ENCODE peak calls at places on chromosomes 1 and 21, in six cellular contexts. C, F, Z, H, J and X are unnamed samples.

GRCh38 chr1:1858382-1859086 is 32.4 kb downstream of the GNB1 start:
- DNase-seq in C (no peak), F (no peak), Z (peak), H (peak), J (peak), X (no peak)

GRCh38 chr1:226629896-226630550 is 81.5 kb downstream of the STUM start:
- DNase-seq in C (no peak), F (no peak), Z (no peak), H (no peak), J (no peak), X (no peak)

GRCh38 chr1:94804442-94804837 is 15.7 kb upstream of the SLC44A3 start:
- DNase-seq in C (no peak), F (no peak), Z (no peak), H (no peak), J (no peak), X (no peak)

GRCh38 chr1:16128338-16128741 is 27.5 kb downstream of the EPHA2 start:
- DNase-seq in C (no peak), F (no peak), Z (no peak), H (no peak), J (no peak), X (no peak)

GRCh38 chr1:230270940-230271325 is 155.2 kb downstream of the PGBD5 start:
- DNase-seq in C (no peak), F (no peak), Z (no peak), H (no peak), J (peak), X (no peak)

GRCh38 chr1:28756846-28757245 is 20.1 kb downstream of the YTHDF2 start:
- DNase-seq in C (no peak), F (no peak), Z (no peak), H (no peak), J (no peak), X (no peak)

GRCh38 chr1:54819195-54819536 is 18.0 kb upstream of the TTC22 start:
- DNase-seq in C (no peak), F (no peak), Z (no peak), H (no peak), J (no peak), X (no peak)

GRCh38 chr21:45371649-45372048 is 33.3 kb upstream of the COL18A1 start:
- DNase-seq in C (no peak), F (no peak), Z (no peak), H (no peak), J (no peak), X (no peak)

GRCh38 chr1:31753623-31754349 is 10.4 kb downstream of the ADGRB2 start:
- DNase-seq in C (no peak), F (no peak), Z (no peak), H (no peak), J (peak), X (no peak)

GRCh38 chr1:74953622-74954021 is 180.6 kb upstream of the LHX8 start:
- DNase-seq in C (no peak), F (no peak), Z (no peak), H (no peak), J (no peak), X (no peak)

GRCh38 chr1:214518387-214518786 is 33.0 kb downstream of the PTPN14 start:
- DNase-seq in C (no peak), F (no peak), Z (no peak), H (no peak), J (no peak), X (no peak)

GRCh38 chr1:12422488-12422887 is 192.7 kb downstream of the VPS13D start:
- DNase-seq in C (no peak), F (no peak), Z (peak), H (no peak), J (no peak), X (no peak)

GRCh38 chr1:7470904-7471638 is 300.0 kb upstream of the VAMP3 start:
- DNase-seq in C (peak), F (no peak), Z (peak), H (no peak), J (peak), X (no peak)

GRCh38 chr1:77175230-77175844 is 43.9 kb downstream of the PIGK start:
- DNase-seq in C (no peak), F (no peak), Z (peak), H (no peak), J (no peak), X (peak)

GRCh38 chr1:54227091-54227602 is 27.2 kb downstream of the MRPL37 start:
- DNase-seq in C (no peak), F (no peak), Z (no peak), H (peak), J (peak), X (peak)

GRCh38 chr1:236619398-236619797 is 15.1 kb upstream of the HEATR1 start:
- DNase-seq in C (no peak), F (no peak), Z (no peak), H (no peak), J (no peak), X (no peak)

GRCh38 chr1:47677241-47677940 is 239.5 kb downstream of the FOXD2 start:
- DNase-seq in C (no peak), F (no peak), Z (no peak), H (no peak), J (no peak), X (no peak)

GRCh38 chr1:114108741-114109255 is 44.9 kb downstream of the SYT6 start:
- DNase-seq in C (peak), F (no peak), Z (no peak), H (no peak), J (peak), X (no peak)

GRCh38 chr1:170366980-170367379 is 165.0 kb upstream of the GORAB start:
- DNase-seq in C (no peak), F (no peak), Z (no peak), H (no peak), J (no peak), X (no peak)

DNA sequence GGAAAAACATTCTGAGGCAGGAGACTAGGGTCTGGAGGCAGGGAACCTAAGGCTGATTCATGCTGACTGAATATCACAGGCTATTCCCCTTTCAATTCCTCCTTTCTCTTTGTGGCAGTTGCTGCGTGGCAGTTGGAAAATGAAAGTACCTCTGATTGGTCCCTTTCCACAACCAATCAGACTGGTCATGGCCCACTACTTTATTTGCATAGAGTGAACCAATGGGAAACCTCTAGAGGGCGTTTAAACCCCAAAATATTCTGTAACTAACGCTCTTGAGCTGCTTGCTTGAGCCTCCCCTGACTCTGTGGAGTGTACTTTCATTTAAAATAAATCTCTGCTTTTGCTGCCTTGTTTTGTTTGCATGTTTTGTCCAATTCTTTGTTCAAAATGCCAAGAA is 27.7 kb upstream of the VN1R5 start:
- DNase-seq in C (no peak), F (no peak), Z (peak), H (no peak), J (no peak), X (no peak)
- TF ChIP-seq CTCF in C (no peak), F (no peak), Z (peak), H (peak), J (no peak), X (no peak)

GRCh38 chr1:184836081-184836480 is 81.4 kb upstream of the EDEM3 start:
- DNase-seq in C (no peak), F (no peak), Z (no peak), H (no peak), J (no peak), X (no peak)

GRCh38 chr1:184838374-184838995 is 83.8 kb upstream of the EDEM3 start:
- DNase-seq in C (no peak), F (no peak), Z (no peak), H (no peak), J (peak), X (peak)

GRCh38 chr1:184832517-184832916 is 77.9 kb upstream of the EDEM3 start:
- DNase-seq in C (no peak), F (no peak), Z (no peak), H (no peak), J (no peak), X (no peak)

GRCh38 chr1:184840596-184840995 is 85.9 kb upstream of the EDEM3 start:
- DNase-seq in C (no peak), F (no peak), Z (no peak), H (no peak), J (no peak), X (no peak)

GRCh38 chr1:184836934-184837698 is 82.5 kb upstream of the EDEM3 start:
- DNase-seq in C (no peak), F (no peak), Z (no peak), H (no peak), J (no peak), X (no peak)
- TF ChIP-seq GABPA in C (no peak), F (no peak), Z (no peak), H (no peak), J (no peak), X (no peak)

GRCh38 chr1:76137746-76138145 is 63.2 kb downstream of the ST6GALNAC3 start:
- DNase-seq in C (no peak), F (no peak), Z (no peak), H (no peak), J (no peak), X (no peak)

GRCh38 chr1:76138217-76138616 is 63.7 kb downstream of the ST6GALNAC3 start:
- DNase-seq in C (no peak), F (no peak), Z (no peak), H (no peak), J (no peak), X (no peak)

GRCh38 chr1:76141898-76142297 is 67.4 kb downstream of the ST6GALNAC3 start:
- DNase-seq in C (no peak), F (no peak), Z (no peak), H (no peak), J (no peak), X (no peak)

GRCh38 chr1:76142771-76143540 is 68.4 kb downstream of the ST6GALNAC3 start:
- DNase-seq in C (no peak), F (no peak), Z (no peak), H (no peak), J (no peak), X (no peak)

DNA sequence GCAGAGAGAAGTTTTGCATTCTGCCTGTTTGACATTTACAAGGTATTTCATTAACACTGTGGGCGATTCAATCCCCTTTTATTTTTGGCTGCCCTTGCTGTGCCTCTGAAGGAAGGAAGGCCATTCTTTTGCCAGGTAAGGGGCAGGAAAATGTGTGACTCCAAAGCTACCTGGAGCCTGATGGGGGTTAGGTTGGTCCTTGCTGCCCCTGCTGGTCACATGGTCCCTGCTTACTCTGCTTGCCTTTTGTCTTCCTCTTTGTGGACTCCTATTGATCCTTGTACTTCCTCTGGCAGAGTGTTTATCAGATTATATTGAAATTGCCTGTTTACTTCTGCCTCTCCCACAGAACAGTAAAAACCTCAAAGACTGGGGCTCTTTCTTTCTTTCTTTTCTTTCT is 65.7 kb downstream of the ST6GALNAC3 start:
- DNase-seq in C (no peak), F (no peak), Z (no peak), H (no peak), J (no peak), X (no peak)
- TF ChIP-seq CTCF in C (no peak), F (peak), Z (no peak), H (peak), J (peak), X (no peak)

DNA sequence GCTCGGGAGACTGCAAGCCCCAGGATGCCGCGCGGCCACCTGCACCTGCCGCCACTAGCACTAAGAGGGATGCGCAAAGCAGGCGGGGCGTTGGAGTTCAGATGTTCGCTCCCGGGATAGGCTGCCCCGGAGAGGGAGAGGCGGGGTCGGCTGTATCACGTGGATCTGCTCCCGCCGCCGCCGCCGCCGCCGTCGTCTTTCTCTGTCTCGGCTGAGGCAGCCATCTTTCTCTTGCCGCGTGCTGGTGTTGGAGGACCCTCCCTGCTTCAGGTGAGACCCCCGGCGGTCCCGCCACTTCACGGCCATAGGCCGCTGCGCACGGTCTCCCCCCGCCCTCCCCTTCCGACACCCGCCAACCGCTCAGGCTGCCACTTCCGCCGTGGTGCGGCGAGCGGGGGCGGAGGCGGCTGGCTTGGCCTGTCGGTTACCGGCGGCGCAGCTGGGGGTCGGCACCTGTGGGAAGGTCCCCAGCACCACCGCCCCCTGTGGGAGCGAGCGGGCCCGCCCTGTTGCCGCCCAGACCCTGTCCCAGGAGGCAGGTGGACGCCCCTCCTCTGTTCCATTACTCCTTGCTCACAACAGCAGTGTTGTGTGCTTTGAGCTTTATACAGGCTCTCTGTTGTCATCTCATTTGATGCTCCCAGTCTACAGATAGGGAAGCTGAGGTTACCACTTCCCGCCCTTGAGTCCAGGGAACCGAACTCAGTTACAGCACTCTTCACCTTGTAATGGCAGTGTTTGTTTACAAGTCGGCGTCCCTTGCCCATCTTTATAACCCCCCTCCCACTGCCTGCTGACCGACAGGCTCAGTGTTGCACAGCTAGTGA is at the start of gene BTF3L4:
- DNase-seq in C (peak), F (peak), Z (peak), H (peak), J (peak), X (peak)
- TF ChIP-seq GABPA in C (peak), F (no peak), Z (peak), H (peak), J (peak), X (no peak)